ENCODE peak calls at places on chromosome 19, in six cellular contexts. One of them, this sample, is unnamed.

GRCh38 chr19:19169236-19170052 is 619 bp downstream of the MEF2B start:
- DNase-seq in H1: no peak
- DNase-seq in K562: no peak
- DNase-seq in GM12878: no peak
- DNase-seq in HepG2: no peak
- DNase-seq in SK-N-SH: no peak
- DNase-seq in this sample: no peak

GRCh38 chr19:342801-343421 is 1.7 kb downstream of the MIER2 start:
- DNase-seq in SK-N-SH: no peak
- DNase-seq in HepG2: no peak
- DNase-seq in H1: no peak
- DNase-seq in K562: no peak
- DNase-seq in GM12878: peak
- DNase-seq in this sample: peak

GRCh38 chr19:11410682-11411081 is 8.4 kb downstream of the RGL3 start:
- DNase-seq in SK-N-SH: no peak
- DNase-seq in H1: no peak
- DNase-seq in HepG2: no peak
- DNase-seq in GM12878: no peak
- DNase-seq in K562: no peak
- DNase-seq in this sample: no peak

GRCh38 chr19:14434543-14435319 is 1.6 kb downstream of the PKN1 start:
- DNase-seq in GM12878: no peak
- DNase-seq in K562: peak
- DNase-seq in HepG2: peak
- DNase-seq in H1: no peak
- DNase-seq in SK-N-SH: peak
- DNase-seq in this sample: no peak

GRCh38 chr19:10289836-10290438 is at the start of gene ICAM5:
- DNase-seq in H1: no peak
- DNase-seq in HepG2: no peak
- DNase-seq in K562: peak
- DNase-seq in GM12878: no peak
- DNase-seq in SK-N-SH: no peak
- DNase-seq in this sample: peak

GRCh38 chr19:2952953-2953481 is 8.2 kb upstream of the ZNF77 start:
- DNase-seq in GM12878: no peak
- DNase-seq in K562: no peak
- DNase-seq in SK-N-SH: no peak
- DNase-seq in H1: no peak
- DNase-seq in HepG2: peak
- DNase-seq in this sample: no peak

GRCh38 chr19:4292515-4292914 is 9.7 kb downstream of the TMIGD2 start:
- DNase-seq in SK-N-SH: no peak
- DNase-seq in K562: no peak
- DNase-seq in HepG2: no peak
- DNase-seq in GM12878: no peak
- DNase-seq in H1: no peak
- DNase-seq in this sample: no peak

GRCh38 chr19:29779921-29780320 is 31.9 kb upstream of the CCNE1 start:
- DNase-seq in HepG2: no peak
- DNase-seq in H1: peak
- DNase-seq in SK-N-SH: no peak
- DNase-seq in GM12878: no peak
- DNase-seq in K562: no peak
- DNase-seq in this sample: no peak

GRCh38 chr19:30172643-30173242 is 199.4 kb upstream of the ZNF536 start:
- DNase-seq in H1: no peak
- DNase-seq in K562: no peak
- DNase-seq in GM12878: no peak
- DNase-seq in HepG2: no peak
- DNase-seq in SK-N-SH: no peak
- DNase-seq in this sample: no peak

GRCh38 chr19:37928527-37929286 is 21.7 kb downstream of the SIPA1L3 start:
- DNase-seq in H1: no peak
- DNase-seq in SK-N-SH: no peak
- DNase-seq in GM12878: peak
- DNase-seq in K562: no peak
- DNase-seq in HepG2: no peak
- DNase-seq in this sample: no peak

GRCh38 chr19:10305139-10305806 is 4.3 kb downstream of the ZGLP1 start:
- DNase-seq in K562: no peak
- DNase-seq in HepG2: no peak
- DNase-seq in GM12878: no peak
- DNase-seq in SK-N-SH: no peak
- DNase-seq in H1: no peak
- DNase-seq in this sample: no peak

GRCh38 chr19:38710928-38711725 is 33.1 kb downstream of the CAPN12 start:
- DNase-seq in SK-N-SH: no peak
- DNase-seq in HepG2: no peak
- DNase-seq in H1: no peak
- DNase-seq in K562: no peak
- DNase-seq in GM12878: no peak
- DNase-seq in this sample: no peak

GRCh38 chr19:29596080-29596479 is 10.0 kb upstream of the POP4 start:
- DNase-seq in K562: no peak
- DNase-seq in HepG2: no peak
- DNase-seq in SK-N-SH: no peak
- DNase-seq in H1: no peak
- DNase-seq in GM12878: no peak
- DNase-seq in this sample: no peak

GRCh38 chr19:43519436-43520088 is 7.4 kb downstream of the ETHE1 start:
- DNase-seq in SK-N-SH: peak
- DNase-seq in K562: peak
- DNase-seq in GM12878: peak
- DNase-seq in H1: peak
- DNase-seq in HepG2: peak
- DNase-seq in this sample: peak

GRCh38 chr19:58570770-58571574 is 2.2 kb downstream of the MZF1 start:
- DNase-seq in HepG2: no peak
- DNase-seq in SK-N-SH: no peak
- DNase-seq in K562: no peak
- DNase-seq in GM12878: no peak
- DNase-seq in H1: no peak
- DNase-seq in this sample: no peak

GRCh38 chr19:18156841-18157464 is 4.0 kb downstream of the PIK3R2 start:
- DNase-seq in H1: no peak
- DNase-seq in HepG2: peak
- DNase-seq in K562: peak
- DNase-seq in GM12878: no peak
- DNase-seq in SK-N-SH: peak
- DNase-seq in this sample: peak
- TF ChIP-seq JUND in H1: no peak
- TF ChIP-seq JUND in HepG2: no peak
- TF ChIP-seq JUND in K562: peak
- TF ChIP-seq JUND in GM12878: no peak
- TF ChIP-seq JUND in SK-N-SH: no peak
- TF ChIP-seq JUND in this sample: no peak

GRCh38 chr19:49210108-49210900 is 52.7 kb downstream of the TRPM4 start:
- DNase-seq in K562: peak
- DNase-seq in SK-N-SH: peak
- DNase-seq in GM12878: no peak
- DNase-seq in HepG2: no peak
- DNase-seq in H1: peak
- DNase-seq in this sample: no peak
- TF ChIP-seq CTCF in K562: peak
- TF ChIP-seq CTCF in SK-N-SH: no peak
- TF ChIP-seq CTCF in GM12878: no peak
- TF ChIP-seq CTCF in HepG2: peak
- TF ChIP-seq CTCF in H1: peak
- TF ChIP-seq CTCF in this sample: no peak

GRCh38 chr19:8610928-8611284 is 391 bp upstream of the ADAMTS10 start:
- DNase-seq in H1: no peak
- DNase-seq in K562: no peak
- DNase-seq in HepG2: no peak
- DNase-seq in GM12878: no peak
- DNase-seq in SK-N-SH: no peak
- DNase-seq in this sample: no peak

GRCh38 chr19:8612807-8613171 is 2.3 kb upstream of the ADAMTS10 start:
- DNase-seq in GM12878: no peak
- DNase-seq in HepG2: no peak
- DNase-seq in H1: no peak
- DNase-seq in SK-N-SH: no peak
- DNase-seq in K562: no peak
- DNase-seq in this sample: no peak

GRCh38 chr19:8610041-8610927 is at the start of gene ADAMTS10:
- DNase-seq in SK-N-SH: peak
- DNase-seq in H1: peak
- DNase-seq in GM12878: no peak
- DNase-seq in HepG2: no peak
- DNase-seq in K562: peak
- DNase-seq in this sample: no peak

GRCh38 chr19:8611391-8611883 is 922 bp upstream of the ADAMTS10 start:
- DNase-seq in SK-N-SH: peak
- DNase-seq in H1: no peak
- DNase-seq in GM12878: no peak
- DNase-seq in HepG2: no peak
- DNase-seq in K562: no peak
- DNase-seq in this sample: no peak

GRCh38 chr19:8611890-8612806 is 1.6 kb upstream of the ADAMTS10 start:
- DNase-seq in K562: no peak
- DNase-seq in GM12878: no peak
- DNase-seq in H1: no peak
- DNase-seq in HepG2: no peak
- DNase-seq in SK-N-SH: no peak
- DNase-seq in this sample: no peak
- TF ChIP-seq JUND in K562: no peak
- TF ChIP-seq JUND in GM12878: no peak
- TF ChIP-seq JUND in H1: no peak
- TF ChIP-seq JUND in HepG2: no peak
- TF ChIP-seq JUND in SK-N-SH: no peak
- TF ChIP-seq JUND in this sample: no peak

GRCh38 chr19:54392078-54392477 is 23.2 kb upstream of the TTYH1 start:
- DNase-seq in GM12878: no peak
- DNase-seq in K562: no peak
- DNase-seq in H1: no peak
- DNase-seq in HepG2: no peak
- DNase-seq in SK-N-SH: no peak
- DNase-seq in this sample: no peak

GRCh38 chr19:54389556-54389955 is 24.8 kb upstream of the LAIR1 start:
- DNase-seq in SK-N-SH: no peak
- DNase-seq in K562: no peak
- DNase-seq in HepG2: no peak
- DNase-seq in GM12878: no peak
- DNase-seq in H1: no peak
- DNase-seq in this sample: no peak

GRCh38 chr19:54393381-54393780 is 21.9 kb upstream of the TTYH1 start:
- DNase-seq in GM12878: no peak
- DNase-seq in HepG2: no peak
- DNase-seq in H1: no peak
- DNase-seq in SK-N-SH: no peak
- DNase-seq in K562: no peak
- DNase-seq in this sample: no peak

GRCh38 chr19:54390942-54391577 is 24.2 kb upstream of the TTYH1 start:
- DNase-seq in SK-N-SH: peak
- DNase-seq in HepG2: peak
- DNase-seq in H1: peak
- DNase-seq in GM12878: no peak
- DNase-seq in K562: peak
- DNase-seq in this sample: peak

GRCh38 chr19:54391589-54392061 is 23.6 kb upstream of the TTYH1 start:
- DNase-seq in H1: peak
- DNase-seq in HepG2: peak
- DNase-seq in GM12878: no peak
- DNase-seq in K562: no peak
- DNase-seq in SK-N-SH: no peak
- DNase-seq in this sample: no peak
- TF ChIP-seq CTCF in H1: peak
- TF ChIP-seq CTCF in HepG2: peak
- TF ChIP-seq CTCF in GM12878: no peak
- TF ChIP-seq CTCF in K562: no peak
- TF ChIP-seq CTCF in SK-N-SH: no peak
- TF ChIP-seq CTCF in this sample: peak

DNA sequence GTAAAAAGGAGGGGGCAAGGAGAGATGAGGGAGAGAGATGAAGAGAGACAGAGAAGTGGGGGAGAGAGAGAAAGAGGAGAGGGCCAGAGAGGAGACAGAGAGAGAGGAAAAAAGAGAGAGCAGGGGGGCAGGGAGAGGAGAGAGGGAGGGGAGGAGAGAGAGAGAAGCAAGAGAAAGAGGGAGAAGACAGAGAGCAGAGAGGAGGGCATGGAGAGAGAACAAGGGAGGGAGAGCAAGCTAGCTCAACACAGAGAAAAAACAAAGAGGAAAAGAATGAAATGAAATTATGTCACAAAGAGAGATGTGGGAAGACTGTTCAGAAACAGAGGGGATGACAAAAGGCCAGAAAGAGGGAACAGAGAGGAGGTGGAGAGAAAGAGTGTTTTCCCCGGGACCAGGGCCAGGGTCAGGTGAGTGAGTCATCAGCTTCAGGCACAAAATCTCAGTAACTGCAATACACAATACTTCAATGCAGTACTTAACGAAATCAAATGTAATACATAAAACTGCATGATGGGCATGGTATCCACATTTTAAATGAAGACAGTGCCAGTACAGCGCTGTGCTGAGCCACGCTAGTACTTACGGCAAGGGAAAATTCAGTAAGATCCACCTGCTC is 4.8 kb downstream of the KLK7 start:
- DNase-seq in K562: no peak
- DNase-seq in SK-N-SH: no peak
- DNase-seq in GM12878: no peak
- DNase-seq in HepG2: no peak
- DNase-seq in H1: no peak
- DNase-seq in this sample: no peak
- TF ChIP-seq JUND in K562: no peak
- TF ChIP-seq JUND in SK-N-SH: no peak
- TF ChIP-seq JUND in GM12878: no peak
- TF ChIP-seq JUND in HepG2: no peak
- TF ChIP-seq JUND in H1: no peak
- TF ChIP-seq JUND in this sample: peak

GRCh38 chr19:35139618-35139943 is 957 bp downstream of the FXYD1 start:
- DNase-seq in GM12878: no peak
- DNase-seq in K562: no peak
- DNase-seq in HepG2: no peak
- DNase-seq in SK-N-SH: no peak
- DNase-seq in H1: no peak
- DNase-seq in this sample: no peak
- TF ChIP-seq CTCF in GM12878: no peak
- TF ChIP-seq CTCF in K562: no peak
- TF ChIP-seq CTCF in HepG2: peak
- TF ChIP-seq CTCF in SK-N-SH: no peak
- TF ChIP-seq CTCF in H1: peak
- TF ChIP-seq CTCF in this sample: no peak

This sample was measured in HCT116.